ENCODE peak calls at places on chromosome 3, in six cellular contexts. B is Peyer's patch, Q is PC-3, X is heart left ventricle, W is aorta, I is stomach. K is an unnamed sample.

GRCh38 chr3:61864886-61865285 is 303.5 kb downstream of the PTPRG start:
- DNase-seq in X (no peak), W (no peak), Q (no peak), B (no peak), I (no peak), K (no peak)

GRCh38 chr3:13077431-13078157 is 4.4 kb upstream of the IQSEC1 start:
- DNase-seq in I (peak; percentile 45), Q (no peak), W (peak; percentile 88), X (peak; percentile 77), B (no peak), K (no peak)

GRCh38 chr3:148930785-148931184 is 60.6 kb upstream of the GYG1 start:
- DNase-seq in X (no peak), W (no peak), Q (peak; percentile 67), B (no peak), I (no peak), K (no peak)

GRCh38 chr3:30855390-30855789 is 39.1 kb downstream of the GADL1 start:
- DNase-seq in X (no peak), I (no peak), W (no peak), B (no peak), Q (peak; percentile 68), K (no peak)

GRCh38 chr3:36903119-36903882 is 41.6 kb downstream of the TRANK1 start:
- DNase-seq in B (no peak), Q (no peak), W (no peak), I (no peak), X (no peak), K (no peak)

GRCh38 chr3:32791833-32792232 is 26.0 kb upstream of the TRIM71 start:
- DNase-seq in X (no peak), Q (peak; percentile 69), W (no peak), I (no peak), B (no peak), K (no peak)

GRCh38 chr3:13512451-13512850 is 32.3 kb downstream of the HDAC11 start:
- DNase-seq in I (no peak), W (peak; percentile 34), Q (no peak), X (peak; percentile 55), B (no peak), K (no peak)

GRCh38 chr3:63565220-63565619 is 87.3 kb upstream of the SNTN start:
- DNase-seq in Q (no peak), B (no peak), X (no peak), W (no peak), I (no peak), K (no peak)

GRCh38 chr3:20288050-20288449 is 102.0 kb upstream of the SGO1 start:
- DNase-seq in Q (no peak), B (no peak), W (no peak), I (no peak), X (no peak), K (no peak)
- H3K4me1 ChIP-seq in Q (no peaks in the 10 kb centered on the region), B (no peaks in the 10 kb centered on the region), W (no peaks in the 10 kb centered on the region), I (no peaks in the 10 kb centered on the region), X (no peaks in the 10 kb centered on the region), K (peaks cover 4% of the 10 kb centered on the region)

GRCh38 chr3:72485649-72486048 is 362.6 kb downstream of the SHQ1 start:
- DNase-seq in B (no peak), Q (no peak), W (no peak), X (no peak), I (no peak), K (no peak)

GRCh38 chr3:72488736-72489030 is 359.6 kb downstream of the SHQ1 start:
- DNase-seq in W (no peak), I (no peak), Q (peak; percentile 51), B (no peak), X (no peak), K (no peak)

GRCh38 chr3:72489916-72490315 is 358.3 kb downstream of the SHQ1 start:
- DNase-seq in Q (no peak), B (no peak), W (no peak), I (no peak), X (no peak), K (no peak)

GRCh38 chr3:72487078-72487765 is 361.0 kb downstream of the SHQ1 start:
- DNase-seq in W (peak; percentile 93), B (peak; percentile 75), X (peak; percentile 68), I (peak; percentile 52), Q (peak; percentile 90), K (peak; percentile 55)

DNA sequence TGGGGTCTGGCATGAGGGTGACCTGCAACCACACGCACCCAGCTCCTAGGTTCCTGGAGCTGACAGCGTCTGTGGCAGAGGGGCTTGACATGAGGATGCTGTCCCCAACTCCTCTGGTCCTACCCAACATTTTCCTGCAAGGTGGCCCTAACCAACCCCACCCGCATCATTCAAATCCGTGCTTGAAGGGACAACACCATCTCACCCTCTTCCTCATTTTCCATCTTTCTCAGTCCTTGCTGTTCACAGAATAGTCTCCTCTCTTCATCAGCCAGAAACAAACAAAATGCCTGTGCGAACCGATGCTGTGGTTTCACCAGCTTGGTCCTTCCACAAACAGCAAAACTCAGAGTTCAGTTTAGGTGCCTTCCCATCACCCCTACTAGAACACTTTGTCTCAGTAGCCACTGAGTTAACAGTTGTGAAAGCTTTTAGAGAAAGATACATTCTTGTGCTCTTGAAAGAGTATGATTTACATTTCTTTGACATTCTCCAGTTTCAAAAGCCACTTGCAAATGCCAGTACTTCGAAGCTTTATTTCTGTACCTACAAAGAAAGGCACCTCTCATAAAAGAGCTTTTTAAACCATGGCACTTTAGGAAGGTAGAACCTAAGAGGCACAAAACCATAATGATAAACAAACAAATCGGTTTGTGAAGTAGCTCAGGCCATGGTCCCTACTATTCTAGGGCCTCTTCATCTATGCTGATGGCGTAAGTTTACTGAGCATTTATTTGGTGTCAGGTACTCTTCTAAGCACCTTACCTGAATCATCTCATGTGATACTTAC is 360.1 kb downstream of the SHQ1 start:
- DNase-seq in B (no peak), Q (no peak), X (no peak), W (no peak), I (no peak), K (peak; percentile 96)
- H3K4me1 ChIP-seq in B (peaks cover 10% of the 10 kb centered on the region), Q (peaks cover 41% of the 10 kb centered on the region), X (peaks cover 25% of the 10 kb centered on the region), W (no peaks in the 10 kb centered on the region), I (peaks cover 39% of the 10 kb centered on the region), K (peaks cover 19% of the 10 kb centered on the region)

GRCh38 chr3:49928511-49929017 is 1.0 kb downstream of the MON1A start:
- DNase-seq in W (peak; percentile 63), X (no peak), Q (no peak), I (no peak), B (peak; percentile 75), K (no peak)
- H3K4me1 ChIP-seq in W (no peaks in the 10 kb centered on the region), X (peaks cover 22% of the 10 kb centered on the region), Q (peaks cover 40% of the 10 kb centered on the region), I (peaks cover 39% of the 10 kb centered on the region), B (peaks cover 28% of the 10 kb centered on the region), K (peaks cover 17% of the 10 kb centered on the region)

DNA sequence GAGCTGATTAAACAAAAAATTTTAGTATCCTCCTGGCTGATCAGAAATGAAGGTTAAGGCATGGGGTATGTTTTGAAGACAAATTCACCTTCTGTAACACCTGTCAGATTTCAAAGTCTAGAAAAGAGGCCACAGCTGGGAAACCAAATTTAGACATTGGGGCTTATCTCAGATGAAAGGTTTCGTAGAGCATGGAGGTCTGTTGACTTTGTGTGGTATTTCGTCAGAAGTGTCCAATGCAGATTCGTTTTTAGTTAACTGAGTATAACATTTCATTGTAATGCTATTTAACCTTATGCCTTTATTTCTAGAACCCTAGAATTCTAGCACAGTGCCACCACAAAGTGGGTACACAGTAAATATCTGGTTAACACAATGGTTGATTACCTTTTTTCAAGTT is 61.7 kb downstream of the FNDC3B start:
- DNase-seq in I (no peak), W (no peak), X (no peak), Q (no peak), B (no peak), K (no peak)
- H3K4me1 ChIP-seq in I (peaks cover 100% of the 10 kb centered on the region), W (peaks cover 16% of the 10 kb centered on the region), X (peaks cover 93% of the 10 kb centered on the region), Q (peaks cover 21% of the 10 kb centered on the region), B (peaks cover 31% of the 10 kb centered on the region), K (peaks cover 19% of the 10 kb centered on the region)

DNA sequence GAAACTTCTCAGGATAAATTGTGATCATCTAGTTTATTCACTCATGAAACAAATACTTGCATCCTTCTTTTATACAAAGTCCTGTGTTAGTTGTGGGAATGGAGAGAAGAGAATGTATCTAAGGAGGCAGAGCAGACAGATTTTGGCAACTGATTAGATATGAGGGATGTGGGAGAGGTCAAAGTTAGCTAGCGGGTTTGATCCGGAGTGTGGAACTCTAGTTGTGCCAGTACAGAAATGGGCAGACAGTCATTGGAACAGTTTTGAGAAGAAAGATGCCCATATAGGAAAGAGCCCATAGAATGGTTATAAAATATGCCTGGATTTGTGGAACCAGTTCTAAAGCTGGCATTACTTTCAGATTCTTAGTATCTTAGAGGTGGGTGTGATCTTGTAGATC is 141.1 kb downstream of the FNDC3B start:
- DNase-seq in B (no peak), Q (no peak), I (no peak), W (no peak), X (no peak), K (no peak)
- H3K4me1 ChIP-seq in B (peaks cover 16% of the 10 kb centered on the region), Q (peaks cover 14% of the 10 kb centered on the region), I (peaks cover 73% of the 10 kb centered on the region), W (peaks cover 20% of the 10 kb centered on the region), X (peaks cover 88% of the 10 kb centered on the region), K (peaks cover 19% of the 10 kb centered on the region)